ENCODE peak calls at places on chromosome 11, in seven cellular contexts. H is stimulated activated CD4-positive, alpha-beta T cell treated with anti-CD3 and anti-CD28 coated beads, Interleukin-12 subunit alpha, Interleukin-12 subunit beta, amount 100 ng/mL, for 48 hours; P is GM04504; Q is CD4-positive, alpha-beta memory T cell; D is fibroblast of lung; Y is CD8-positive, alpha-beta memory T cell; J is keratinocyte. E is an unnamed sample.

GRCh38 chr11:68780829-68781228 is 29.5 kb upstream of the TESMIN start:
- DNase-seq in H (no peak), P (no peak), Q (no peak), D (no peak), Y (no peak), J (no peak), E (no peak)

GRCh38 chr11:65919151-65920034 is at the start of gene DRAP1:
- DNase-seq in H (peak), P (peak), Q (peak), D (peak), Y (peak), J (no peak), E (peak)

GRCh38 chr11:110613526-110613925 is 98.7 kb downstream of the ARHGAP20 start:
- DNase-seq in H (no peak), P (peak), Q (no peak), D (no peak), Y (no peak), J (no peak), E (no peak)

GRCh38 chr11:128714881-128715280 is 21.0 kb downstream of the FLI1 start:
- DNase-seq in H (no peak), P (peak), Q (no peak), D (peak), Y (no peak), J (no peak), E (no peak)

GRCh38 chr11:96136623-96137313 is 206.2 kb downstream of the MAML2 start:
- DNase-seq in H (no peak), P (no peak), Q (no peak), D (no peak), Y (no peak), J (no peak), E (no peak)

GRCh38 chr11:43852057-43852636 is 28.5 kb upstream of the ALKBH3 start:
- DNase-seq in H (peak), P (peak), Q (peak), D (peak), Y (peak), J (peak), E (no peak)

GRCh38 chr11:47378011-47378835 is at the start of gene SPI1:
- DNase-seq in H (no peak), P (no peak), Q (no peak), D (no peak), Y (no peak), J (no peak), E (peak)

GRCh38 chr11:67583319-67584204 is at the start of gene GSTP1:
- DNase-seq in H (peak), P (peak), Q (peak), D (peak), Y (peak), J (peak), E (peak)

GRCh38 chr11:83159901-83160865 is 3.3 kb downstream of the PCF11 start:
- DNase-seq in H (no peak), P (no peak), Q (peak), D (peak), Y (peak), J (no peak), E (no peak)

GRCh38 chr11:130278745-130279144 is 36.0 kb downstream of the ZBTB44 start:
- DNase-seq in H (no peak), P (no peak), Q (no peak), D (peak), Y (no peak), J (no peak), E (no peak)

GRCh38 chr11:131999084-131999483 is 628.7 kb downstream of the NTM start:
- DNase-seq in H (no peak), P (no peak), Q (no peak), D (peak), Y (no peak), J (no peak), E (no peak)

GRCh38 chr11:15707971-15708370 is 593.2 kb downstream of the INSC start:
- DNase-seq in H (no peak), P (no peak), Q (no peak), D (peak), Y (no peak), J (no peak), E (no peak)

GRCh38 chr11:110075087-110075821 is 17.9 kb upstream of the ZC3H12C start:
- DNase-seq in H (no peak), P (no peak), Q (no peak), D (peak), Y (no peak), J (no peak), E (no peak)

GRCh38 chr11:63802637-63803414 is 10.4 kb upstream of the SPINDOC start:
- DNase-seq in H (no peak), P (no peak), Q (no peak), D (peak), Y (no peak), J (peak), E (no peak)

GRCh38 chr11:6566704-6567370 is 36.6 kb downstream of the RRP8 start:
- DNase-seq in H (no peak), P (no peak), Q (no peak), D (no peak), Y (no peak), J (no peak), E (peak)

GRCh38 chr11:102012946-102013345 is 34.3 kb upstream of the CFAP300 start:
- DNase-seq in H (no peak), P (no peak), Q (peak), D (no peak), Y (no peak), J (no peak), E (no peak)

GRCh38 chr11:129307162-129307561 is 68.5 kb upstream of the BARX2 start:
- DNase-seq in H (no peak), P (no peak), Q (no peak), D (no peak), Y (no peak), J (no peak), E (no peak)

GRCh38 chr11:21142007-21142406 is 472.6 kb downstream of the NELL1 start:
- DNase-seq in H (no peak), P (no peak), Q (no peak), D (no peak), Y (no peak), J (no peak), E (no peak)

GRCh38 chr11:109298865-109299264 is 123.1 kb upstream of the C11orf87 start:
- DNase-seq in H (no peak), P (peak), Q (no peak), D (no peak), Y (no peak), J (no peak), E (no peak)

GRCh38 chr11:70522613-70523311 is 124.4 kb downstream of the CTTN start:
- DNase-seq in H (no peak), P (no peak), Q (no peak), D (no peak), Y (no peak), J (no peak), E (no peak)

GRCh38 chr11:96219981-96220623 is 122.9 kb downstream of the MAML2 start:
- DNase-seq in H (no peak), P (peak), Q (no peak), D (peak), Y (no peak), J (no peak), E (no peak)

GRCh38 chr11:95655544-95655943 is 134.0 kb downstream of the FAM76B start:
- DNase-seq in H (no peak), P (no peak), Q (no peak), D (no peak), Y (no peak), J (no peak), E (no peak)

GRCh38 chr11:18452927-18453326 is 2.7 kb upstream of the LDHAL6A start:
- DNase-seq in H (no peak), P (peak), Q (no peak), D (no peak), Y (no peak), J (no peak), E (no peak)

GRCh38 chr11:19766810-19767209 is 54.2 kb downstream of the NAV2 start:
- DNase-seq in H (no peak), P (no peak), Q (no peak), D (no peak), Y (no peak), J (no peak), E (no peak)

GRCh38 chr11:73963861-73964260 is 13.0 kb downstream of the DNAJB13 start:
- DNase-seq in H (no peak), P (no peak), Q (no peak), D (no peak), Y (no peak), J (no peak), E (peak)

GRCh38 chr11:70761094-70761905 is 363.0 kb downstream of the CTTN start:
- DNase-seq in H (no peak), P (no peak), Q (no peak), D (no peak), Y (no peak), J (no peak), E (no peak)

GRCh38 chr11:1059759-1060158 is 14.9 kb upstream of the MUC2 start:
- DNase-seq in H (no peak), P (no peak), Q (no peak), D (no peak), Y (no peak), J (no peak), E (no peak)

GRCh38 chr11:120226242-120226641 is 13.7 kb upstream of the POU2F3 start:
- DNase-seq in H (no peak), P (no peak), Q (no peak), D (no peak), Y (no peak), J (no peak), E (no peak)

GRCh38 chr11:79150320-79150719 is 290.5 kb downstream of the TENM4 start:
- DNase-seq in H (no peak), P (no peak), Q (no peak), D (no peak), Y (no peak), J (no peak), E (no peak)

GRCh38 chr11:67375320-67376021 is 2.1 kb upstream of the CLCF1 start:
- DNase-seq in H (no peak), P (no peak), Q (no peak), D (no peak), Y (no peak), J (no peak), E (no peak)

E was measured in sigmoid colon.